ENCODE peak calls at places on chromosomes 7 and 10, in seven cellular contexts. B is activated naive CD4-positive, alpha-beta T cell treated with Interleukin-2 at 50 U/mL for 16 hours; Z is heart right ventricle; L is stimulated activated CD8-positive, alpha-beta memory T cell treated with anti-CD3 and anti-CD28 coated beads, Interleukin-2, amount 100 ng/mL, for 48 hours; P is left ventricle myocardium superior; V is LHCN-M2; O is AG20443. T is an unnamed sample.

GRCh38 chr10:129415261-129416135 is 51.5 kb upstream of the MGMT start:
- DNase-seq in B (no peak), Z (no peak), L (no peak), P (no peak), V (no peak), O (no peak), T (no peak)

GRCh38 chr10:124091646-124092269 is 1.6 kb downstream of the CHST15 start:
- DNase-seq in B (no peak), Z (peak; percentile 52), L (no peak), P (peak; percentile 50), V (peak; percentile 49), O (peak; percentile 51), T (peak; percentile 86)

GRCh38 chr10:4847580-4848020 is 21.6 kb downstream of the AKR1E2 start:
- DNase-seq in B (no peak), Z (peak; percentile 31), L (no peak), P (no peak), V (peak; percentile 68), O (peak; percentile 77), T (no peak)

GRCh38 chr7:123643495-123644428 is 11.9 kb upstream of the LMOD2 start:
- DNase-seq in B (no peak), Z (no peak), L (no peak), P (no peak), V (peak; percentile 91), O (peak; percentile 40), T (no peak)

GRCh38 chr7:66664590-66665293 is 36.1 kb downstream of the KCTD7 start:
- DNase-seq in B (no peak), Z (no peak), L (no peak), P (no peak), V (no peak), O (no peak), T (no peak)

GRCh38 chr10:91864744-91865143 is 44.5 kb downstream of the FGFBP3 start:
- DNase-seq in B (no peak), Z (no peak), L (no peak), P (no peak), V (no peak), O (no peak), T (no peak)

GRCh38 chr7:34091330-34091917 is 186.1 kb downstream of the BMPER start:
- DNase-seq in B (no peak), Z (no peak), L (no peak), P (no peak), V (peak; percentile 68), O (peak; percentile 43), T (no peak)

GRCh38 chr7:36887235-36887634 is 162.9 kb upstream of the AOAH start:
- DNase-seq in B (no peak), Z (no peak), L (no peak), P (no peak), V (no peak), O (no peak), T (no peak)

GRCh38 chr7:125465527-125465926 is 535.9 kb upstream of the POT1 start:
- DNase-seq in B (no peak), Z (no peak), L (no peak), P (no peak), V (no peak), O (no peak), T (no peak)

GRCh38 chr10:121994429-121994881 is 5.5 kb downstream of the TACC2 start:
- DNase-seq in B (no peak), Z (peak; percentile 54), L (no peak), P (peak; percentile 82), V (no peak), O (no peak), T (no peak)

GRCh38 chr10:53765311-53765710 is 992.7 kb upstream of the MBL2 start:
- DNase-seq in B (no peak), Z (no peak), L (no peak), P (no peak), V (no peak), O (no peak), T (no peak)

GRCh38 chr7:10855583-10855982 is 118.1 kb upstream of the PHF14 start:
- DNase-seq in B (no peak), Z (peak; percentile 9), L (no peak), P (no peak), V (no peak), O (no peak), T (no peak)

GRCh38 chr7:19619122-19619521 is 89.7 kb downstream of the POLR1F start:
- DNase-seq in B (no peak), Z (no peak), L (no peak), P (no peak), V (peak; percentile 93), O (no peak), T (no peak)

GRCh38 chr7:143487566-143487965 is 9.9 kb downstream of the TAS2R41 start:
- DNase-seq in B (no peak), Z (peak; percentile 35), L (no peak), P (peak; percentile 70), V (peak; percentile 45), O (peak; percentile 31), T (peak; percentile 72)